ENCODE peak calls at places on chromosome 20, in five cellular contexts. V is SK-N-SH, A is HepG2, M is GM12878, C is K562. R is an unnamed sample.

GRCh38 chr20:9989066-9989724 is 45.6 kb upstream of the ANKEF1 start:
- DNase-seq in M (no peak), C (no peak), A (no peak), V (no peak), R (peak)

GRCh38 chr20:51700809-51701285 is 67.3 kb downstream of the ATP9A start:
- DNase-seq in A (peak), C (peak), M (no peak), V (peak), R (peak)

GRCh38 chr20:53522696-53523095 is 70.9 kb downstream of the ZNF217 start:
- DNase-seq in C (no peak), M (no peak), A (no peak), V (no peak), R (no peak)

GRCh38 chr20:45365444-45365970 is 2.6 kb downstream of the SYS1 start:
- DNase-seq in A (no peak), C (no peak), V (no peak), M (no peak), R (no peak)

GRCh38 chr20:44071526-44072111 is 115.4 kb downstream of the JPH2 start:
- DNase-seq in M (no peak), A (no peak), V (no peak), C (no peak), R (no peak)

GRCh38 chr20:18596270-18596669 is 8.4 kb downstream of the DTD1 start:
- DNase-seq in M (no peak), V (no peak), A (no peak), C (no peak), R (no peak)

GRCh38 chr20:8509809-8510208 is 377.7 kb downstream of the PLCB1 start:
- DNase-seq in M (no peak), A (no peak), V (peak), C (no peak), R (no peak)

GRCh38 chr20:46174469-46175126 is 56.5 kb downstream of the CD40 start:
- DNase-seq in V (peak), M (no peak), C (peak), A (peak), R (peak)

GRCh38 chr20:1434571-1435336 is 31.9 kb downstream of the NSFL1C start:
- DNase-seq in A (no peak), C (peak), V (no peak), M (peak), R (peak)

GRCh38 chr20:36305602-36306556 is at the start of gene DLGAP4:
- DNase-seq in M (no peak), A (no peak), C (no peak), V (peak), R (no peak)

GRCh38 chr20:50868509-50869495 is 62.4 kb downstream of the ADNP start:
- DNase-seq in M (no peak), V (no peak), C (no peak), A (peak), R (no peak)

GRCh38 chr20:22559711-22560305 is 24.6 kb downstream of the FOXA2 start:
- DNase-seq in V (no peak), M (no peak), C (no peak), A (no peak), R (no peak)

GRCh38 chr20:5642155-5642981 is 107.8 kb upstream of the SHLD1 start:
- DNase-seq in V (no peak), A (no peak), M (no peak), C (no peak), R (peak)

GRCh38 chr20:62858059-62858458 is 3.6 kb downstream of the TCFL5 start:
- DNase-seq in M (no peak), A (no peak), C (no peak), V (no peak), R (no peak)

GRCh38 chr20:40254023-40254772 is 434.8 kb downstream of the MAFB start:
- DNase-seq in V (no peak), A (no peak), C (no peak), M (no peak), R (no peak)

GRCh38 chr20:32830437-32830836 is 10.7 kb downstream of the MAPRE1 start:
- DNase-seq in V (no peak), C (no peak), A (no peak), M (no peak), R (peak)

GRCh38 chr20:14434379-14435136 is 97.1 kb upstream of the FLRT3 start:
- DNase-seq in V (no peak), M (no peak), C (no peak), A (no peak), R (no peak)

GRCh38 chr20:53763707-53764415 is 170.2 kb upstream of the ZNF217 start:
- DNase-seq in V (no peak), A (peak), M (no peak), C (no peak), R (no peak)

GRCh38 chr20:4437131-4437530 is 284.6 kb upstream of the PRND start:
- DNase-seq in C (no peak), V (no peak), A (no peak), M (no peak), R (no peak)

GRCh38 chr20:46438156-46438750 is 31.8 kb upstream of the ELMO2 start:
- DNase-seq in V (peak), C (peak), M (no peak), A (peak), R (no peak)

GRCh38 chr20:32988008-32988407 is 16.2 kb downstream of the SUN5 start:
- DNase-seq in A (no peak), M (no peak), C (no peak), V (no peak), R (no peak)

GRCh38 chr20:49186535-49187329 is 1.4 kb downstream of the STAU1 start:
- DNase-seq in M (no peak), V (peak), A (peak), C (peak), R (no peak)

GRCh38 chr20:62651285-62652021 is 9.2 kb downstream of the SLCO4A1 start:
- DNase-seq in A (no peak), M (peak), V (peak), C (peak), R (peak)

GRCh38 chr20:37294262-37294981 is 5.0 kb downstream of the MANBAL start:
- DNase-seq in C (no peak), V (no peak), M (no peak), A (no peak), R (no peak)

GRCh38 chr20:49668181-49668877 is 45.3 kb downstream of the B4GALT5 start:
- DNase-seq in A (no peak), C (peak), M (peak), V (no peak), R (no peak)

GRCh38 chr20:728022-728944 is 40.0 kb downstream of the SLC52A3 start:
- DNase-seq in C (peak), V (peak), A (peak), M (no peak), R (peak)

GRCh38 chr20:35742741-35743523 is 872 bp upstream of the RBM39 start:
- DNase-seq in C (peak), M (peak), A (peak), V (peak), R (no peak)

GRCh38 chr20:38600057-38600456 is 1.6 kb upstream of the ARHGAP40 start:
- DNase-seq in C (no peak), V (no peak), M (no peak), A (no peak), R (no peak)

GRCh38 chr20:38602185-38602581 is 574 bp downstream of the ARHGAP40 start:
- DNase-seq in A (no peak), M (no peak), C (no peak), V (no peak), R (no peak)

GRCh38 chr20:38603286-38603685 is 1.7 kb downstream of the ARHGAP40 start:
- DNase-seq in C (no peak), M (no peak), V (no peak), A (no peak), R (no peak)

GRCh38 chr20:38599410-38599882 is 2.2 kb upstream of the ARHGAP40 start:
- DNase-seq in C (peak), M (no peak), V (peak), A (peak), R (no peak)

DNA sequence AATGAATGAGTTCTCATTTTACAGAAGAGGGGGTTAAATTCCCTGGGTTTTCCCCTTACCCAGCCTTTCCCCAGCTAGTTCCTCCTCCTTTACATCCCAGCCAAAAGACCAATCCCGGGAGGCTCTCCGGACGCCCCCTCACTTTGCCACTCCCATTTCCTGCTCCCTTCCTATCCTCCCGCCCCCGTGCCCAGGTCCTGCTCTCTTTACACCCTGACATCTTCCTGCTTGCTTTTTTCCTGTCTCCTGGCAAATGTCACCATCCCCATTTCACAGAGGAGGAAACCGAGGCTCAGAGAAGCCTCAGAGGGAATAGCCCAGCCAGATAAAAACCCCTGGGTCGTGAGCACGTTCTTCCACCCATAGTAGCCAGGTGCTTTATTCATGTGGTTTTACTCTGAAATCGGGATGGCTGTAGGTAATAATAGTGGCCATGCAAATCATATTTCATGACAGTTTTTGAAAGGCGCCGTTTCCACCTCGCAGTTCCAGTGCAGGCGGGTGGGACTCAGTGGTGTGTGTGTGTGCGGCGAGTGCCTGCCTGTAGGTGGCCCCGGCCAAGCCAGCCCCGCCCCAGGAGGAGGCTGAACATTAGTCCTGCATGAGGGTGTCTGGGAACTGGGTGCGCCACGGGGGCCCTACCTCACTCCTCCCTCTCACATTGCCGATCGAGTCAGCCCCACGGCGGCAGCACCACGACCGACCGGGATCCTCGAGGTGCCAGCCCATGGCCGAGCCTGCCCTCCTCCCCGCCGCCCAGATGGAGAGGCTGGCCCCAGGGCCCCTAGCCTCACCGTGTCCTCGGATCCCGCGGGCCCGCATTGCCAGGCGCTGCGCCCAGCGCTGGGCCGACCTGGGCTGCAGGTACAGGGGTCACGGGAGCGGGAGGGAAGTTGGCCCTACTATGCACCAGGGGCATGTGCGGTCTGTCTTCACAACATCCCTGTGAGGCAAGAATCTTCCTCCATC is at the start of gene ARHGAP40:
- DNase-seq in C (peak), A (peak), V (peak), M (no peak), R (no peak)
- TF ChIP-seq REST in C (no peak), A (no peak), V (no peak), M (no peak), R (no peak)

GRCh38 chr20:47762699-47763098 is 22.6 kb downstream of the SULF2 start:
- DNase-seq in V (peak), A (no peak), C (no peak), M (no peak), R (no peak)

GRCh38 chr20:47754946-47755652 is 30.2 kb downstream of the SULF2 start:
- DNase-seq in M (no peak), C (no peak), A (no peak), V (no peak), R (no peak)

GRCh38 chr20:47761478-47762047 is 23.7 kb downstream of the SULF2 start:
- DNase-seq in M (no peak), C (no peak), A (no peak), V (no peak), R (no peak)

GRCh38 chr20:47760686-47761477 is 24.4 kb downstream of the SULF2 start:
- DNase-seq in A (no peak), V (no peak), C (no peak), M (no peak), R (no peak)

DNA sequence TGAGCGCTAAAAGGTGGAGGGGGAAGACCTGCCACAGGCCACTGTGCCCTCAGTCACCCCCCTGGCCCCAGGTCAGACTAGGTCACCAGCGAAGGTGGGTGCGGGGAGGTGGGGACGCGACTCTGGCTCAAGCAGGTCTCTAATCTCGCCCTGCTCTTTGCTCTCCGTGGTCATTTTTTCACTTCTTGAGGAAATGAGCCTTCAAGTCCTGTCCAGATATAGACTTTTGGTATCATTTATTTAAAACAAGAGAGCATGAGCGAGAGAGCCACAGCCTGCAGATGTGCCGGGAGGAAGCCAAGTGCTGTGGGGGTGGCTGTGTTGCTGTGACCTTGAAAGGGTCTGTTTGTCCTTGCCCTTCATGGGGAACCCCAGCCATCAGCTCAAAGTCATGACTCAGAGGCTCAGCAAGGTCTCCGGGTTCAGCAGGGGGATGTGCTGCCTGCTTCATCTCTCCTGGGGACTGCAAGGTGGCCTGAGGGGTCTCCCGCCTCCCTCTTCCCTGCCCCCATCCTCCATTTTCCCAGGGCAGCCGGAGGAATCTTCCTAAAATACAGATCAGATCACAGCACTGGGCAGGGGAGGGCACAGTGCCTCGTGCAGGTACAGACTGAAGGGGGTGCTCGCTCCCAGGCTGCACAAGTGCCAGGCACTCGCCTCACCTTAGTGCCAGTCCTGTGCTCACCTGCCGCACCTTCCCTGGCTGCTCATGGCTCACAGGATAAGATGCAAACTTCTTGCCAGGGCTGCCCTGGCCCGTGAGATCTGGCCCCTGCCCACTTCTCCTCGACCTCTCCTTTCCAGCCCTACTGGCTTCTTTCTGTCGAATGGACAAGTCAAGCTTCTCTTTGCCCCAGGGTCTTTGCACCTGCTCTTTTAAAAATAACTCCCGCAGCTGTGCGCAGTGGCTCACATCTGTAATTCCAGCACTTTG is 26.5 kb downstream of the SULF2 start:
- DNase-seq in M (no peak), C (no peak), A (peak), V (no peak), R (no peak)
- TF ChIP-seq GABPA in M (no peak), C (no peak), A (no peak), V (no peak), R (no peak)

GRCh38 chr20:24148372-24148771 is 159.8 kb upstream of the GGTLC1 start:
- DNase-seq in C (no peak), M (peak), A (no peak), V (no peak), R (peak)
- TF ChIP-seq REST in C (no peak), M (no peak), A (no peak), V (no peak), R (no peak)

DNA sequence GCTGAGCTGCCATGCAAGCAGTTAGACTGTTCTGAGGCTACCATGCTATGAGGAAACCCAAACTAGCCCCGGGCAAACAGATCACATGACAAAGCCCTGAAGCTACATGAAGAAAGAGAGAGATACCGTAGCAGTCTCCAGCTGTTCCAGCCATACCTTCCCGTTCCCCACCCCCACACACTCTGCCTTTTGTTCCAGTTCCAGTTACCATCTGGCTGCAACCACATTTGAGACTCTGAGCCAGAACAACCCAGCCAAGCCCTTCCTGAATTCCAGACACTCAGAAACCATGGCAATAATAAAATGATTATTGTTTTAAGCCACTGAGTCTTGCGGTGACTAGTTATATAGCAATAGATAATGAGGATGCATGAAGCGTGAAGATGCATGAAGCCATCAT is 28.3 kb downstream of the RIN2 start:
- DNase-seq in C (no peak), V (no peak), A (no peak), M (no peak), R (peak)
- TF ChIP-seq GABPA in C (no peak), V (no peak), A (no peak), M (no peak), R (no peak)

GRCh38 chr20:58149412-58150091 is 78.9 kb downstream of the ANKRD60 start:
- DNase-seq in V (no peak), A (no peak), C (no peak), M (no peak), R (no peak)

GRCh38 chr20:58147628-58148370 is 80.7 kb downstream of the ANKRD60 start:
- DNase-seq in M (no peak), C (no peak), V (no peak), A (no peak), R (no peak)

GRCh38 chr20:58153121-58153520 is 75.3 kb downstream of the ANKRD60 start:
- DNase-seq in A (no peak), C (no peak), V (no peak), M (no peak), R (no peak)

GRCh38 chr20:58148891-58149290 is 79.6 kb downstream of the ANKRD60 start:
- DNase-seq in V (no peak), M (no peak), A (no peak), C (no peak), R (no peak)

GRCh38 chr20:58150772-58151171 is 77.7 kb downstream of the ANKRD60 start:
- DNase-seq in A (no peak), C (peak), M (no peak), V (no peak), R (no peak)
- TF ChIP-seq REST in A (no peak), C (no peak), M (no peak), V (no peak), R (no peak)

DNA sequence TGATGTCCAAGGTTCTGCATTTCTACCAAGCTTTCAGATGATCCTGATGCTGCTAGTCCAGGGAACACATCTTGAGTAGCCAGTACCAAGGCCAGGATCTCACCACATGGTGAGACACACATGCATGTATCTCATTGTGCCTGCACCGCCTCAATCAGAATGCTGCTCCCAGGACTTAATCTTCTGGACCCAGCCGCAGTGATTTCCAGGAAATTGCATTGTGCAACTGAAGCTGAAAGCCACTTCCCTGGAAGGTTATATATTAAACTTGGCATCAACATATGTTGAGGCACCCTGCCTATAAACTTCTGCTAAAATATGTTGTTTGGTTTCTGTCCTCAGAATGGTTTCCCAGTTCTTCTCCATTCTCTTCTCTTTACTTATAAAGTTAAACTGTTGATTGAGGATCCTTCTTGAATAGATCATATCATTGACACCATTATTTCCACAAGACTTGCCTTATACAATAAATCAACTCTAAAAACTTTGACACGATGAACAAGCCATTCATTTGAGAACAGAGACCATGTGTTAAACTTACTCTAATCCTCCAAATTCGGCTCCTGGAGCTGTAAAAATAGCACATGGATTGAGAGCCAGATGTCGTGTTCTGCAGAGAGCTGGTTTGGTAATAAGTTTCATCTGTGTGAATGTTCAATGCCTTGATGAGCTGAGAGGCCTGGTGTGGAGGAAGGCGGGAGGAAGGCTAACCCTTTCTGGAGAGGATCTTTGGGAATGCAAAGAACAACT is 65.0 kb upstream of the PCSK2 start:
- DNase-seq in V (no peak), C (no peak), M (no peak), A (no peak), R (no peak)
- TF ChIP-seq GABPA in V (no peak), C (no peak), M (no peak), A (no peak), R (no peak)